ENCODE peak calls at places on chromosomes 6 and 20, in four cellular contexts. One of them, this sample, is unnamed.

GRCh38 chr6:3737831-3738210 is 13.7 kb downstream of the PXDC1 start:
- DNase-seq in cardiac fibroblast: no peak
- DNase-seq in endothelial cell of umbilical vein: no peak
- DNase-seq in pancreas: no peak
- DNase-seq in this sample: no peak

GRCh38 chr20:51541189-51542032 is 1.1 kb downstream of the NFATC2 start:
- DNase-seq in cardiac fibroblast: peak; percentile 73
- DNase-seq in endothelial cell of umbilical vein: peak; percentile 85
- DNase-seq in pancreas: peak; percentile 85
- DNase-seq in this sample: peak; percentile 52

GRCh38 chr20:36629719-36630340 is 16.2 kb downstream of the SLA2 start:
- DNase-seq in cardiac fibroblast: no peak
- DNase-seq in endothelial cell of umbilical vein: no peak
- DNase-seq in pancreas: no peak
- DNase-seq in this sample: no peak

GRCh38 chr20:8200220-8200619 is 68.2 kb downstream of the PLCB1 start:
- DNase-seq in cardiac fibroblast: no peak
- DNase-seq in endothelial cell of umbilical vein: no peak
- DNase-seq in pancreas: no peak
- DNase-seq in this sample: no peak

GRCh38 chr6:21381336-21381963 is 212.1 kb upstream of the SOX4 start:
- DNase-seq in cardiac fibroblast: no peak
- DNase-seq in endothelial cell of umbilical vein: no peak
- DNase-seq in pancreas: no peak
- DNase-seq in this sample: no peak

GRCh38 chr6:94862116-94862515 is 715.2 kb upstream of the MANEA start:
- DNase-seq in cardiac fibroblast: no peak
- DNase-seq in endothelial cell of umbilical vein: no peak
- DNase-seq in pancreas: no peak
- DNase-seq in this sample: no peak

GRCh38 chr6:53282741-53283140 is 66.0 kb downstream of the ELOVL5 start:
- DNase-seq in cardiac fibroblast: no peak
- DNase-seq in endothelial cell of umbilical vein: peak; percentile 50
- DNase-seq in pancreas: no peak
- DNase-seq in this sample: no peak

GRCh38 chr6:73803562-73804221 is 107.7 kb downstream of the CD109 start:
- DNase-seq in cardiac fibroblast: peak; percentile 90
- DNase-seq in endothelial cell of umbilical vein: peak; percentile 72
- DNase-seq in pancreas: peak; percentile 11
- DNase-seq in this sample: peak; percentile 86

GRCh38 chr6:43020847-43021246 is 576 bp upstream of the RRP36 start:
- DNase-seq in cardiac fibroblast: peak; percentile 24
- DNase-seq in endothelial cell of umbilical vein: no peak
- DNase-seq in pancreas: no peak
- DNase-seq in this sample: no peak

GRCh38 chr6:72084992-72085569 is 198.7 kb downstream of the RIMS1 start:
- DNase-seq in cardiac fibroblast: peak; percentile 29
- DNase-seq in endothelial cell of umbilical vein: peak; percentile 24
- DNase-seq in pancreas: no peak
- DNase-seq in this sample: peak; percentile 1

GRCh38 chr20:42686057-42686456 is 503.6 kb downstream of the PTPRT start:
- DNase-seq in cardiac fibroblast: no peak
- DNase-seq in endothelial cell of umbilical vein: no peak
- DNase-seq in pancreas: peak; percentile 81
- DNase-seq in this sample: no peak

GRCh38 chr6:46044876-46045617 is 29.4 kb upstream of the CLIC5 start:
- DNase-seq in cardiac fibroblast: peak; percentile 87
- DNase-seq in endothelial cell of umbilical vein: peak; percentile 96
- DNase-seq in pancreas: no peak
- DNase-seq in this sample: peak; percentile 59

GRCh38 chr6:137111296-137112066 is 62.0 kb downstream of the IL22RA2 start:
- DNase-seq in cardiac fibroblast: no peak
- DNase-seq in endothelial cell of umbilical vein: no peak
- DNase-seq in pancreas: no peak
- DNase-seq in this sample: no peak

GRCh38 chr20:13684566-13685222 is 46.0 kb upstream of the TASP1 start:
- DNase-seq in cardiac fibroblast: no peak
- DNase-seq in endothelial cell of umbilical vein: no peak
- DNase-seq in pancreas: no peak
- DNase-seq in this sample: peak; percentile 11

GRCh38 chr20:24060851-24061590 is 72.4 kb upstream of the GGTLC1 start:
- DNase-seq in cardiac fibroblast: no peak
- DNase-seq in endothelial cell of umbilical vein: no peak
- DNase-seq in pancreas: no peak
- DNase-seq in this sample: no peak

GRCh38 chr6:170253226-170253909 is 37.5 kb downstream of the DLL1 start:
- DNase-seq in cardiac fibroblast: no peak
- DNase-seq in endothelial cell of umbilical vein: no peak
- DNase-seq in pancreas: no peak
- DNase-seq in this sample: no peak

GRCh38 chr6:127969701-127970100 is 68.8 kb upstream of the THEMIS start:
- DNase-seq in cardiac fibroblast: no peak
- DNase-seq in endothelial cell of umbilical vein: no peak
- DNase-seq in pancreas: no peak
- DNase-seq in this sample: no peak

GRCh38 chr6:127968394-127968793 is 67.5 kb upstream of the THEMIS start:
- DNase-seq in cardiac fibroblast: no peak
- DNase-seq in endothelial cell of umbilical vein: no peak
- DNase-seq in pancreas: no peak
- DNase-seq in this sample: no peak

GRCh38 chr6:127972815-127973214 is 72.0 kb upstream of the THEMIS start:
- DNase-seq in cardiac fibroblast: no peak
- DNase-seq in endothelial cell of umbilical vein: no peak
- DNase-seq in pancreas: no peak
- DNase-seq in this sample: peak; percentile 8

GRCh38 chr6:127971386-127971785 is 70.5 kb upstream of the THEMIS start:
- DNase-seq in cardiac fibroblast: no peak
- DNase-seq in endothelial cell of umbilical vein: no peak
- DNase-seq in pancreas: no peak
- DNase-seq in this sample: no peak

GRCh38 chr6:127971945-127972391 is 71.1 kb upstream of the THEMIS start:
- DNase-seq in cardiac fibroblast: peak; percentile 21
- DNase-seq in endothelial cell of umbilical vein: peak; percentile 46
- DNase-seq in pancreas: no peak
- DNase-seq in this sample: peak; percentile 27
- H3K4me3 ChIP-seq in cardiac fibroblast: no peak overlapping the region
- H3K4me3 ChIP-seq in endothelial cell of umbilical vein: no peak overlapping the region
- H3K4me3 ChIP-seq in pancreas: no peak overlapping the region
- H3K4me3 ChIP-seq in this sample: no peak overlapping the region

DNA sequence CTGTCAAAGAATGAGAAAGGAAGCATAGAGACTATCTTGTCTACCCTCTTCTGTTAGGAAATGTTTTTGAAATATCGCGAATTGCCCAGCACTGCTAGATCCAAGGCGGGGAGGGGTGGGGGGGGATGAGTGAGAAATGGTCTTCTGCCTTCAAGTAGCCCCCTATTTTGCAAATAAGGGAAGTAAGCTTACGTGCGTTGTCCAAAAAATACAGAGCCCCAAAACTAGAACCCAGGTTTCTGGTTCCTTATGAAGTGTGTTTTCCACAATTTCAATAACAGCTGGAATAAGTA is 923 bp upstream of the ILRUN start:
- DNase-seq in cardiac fibroblast: no peak
- DNase-seq in endothelial cell of umbilical vein: no peak
- DNase-seq in pancreas: no peak
- DNase-seq in this sample: no peak
- H3K4me3 ChIP-seq in cardiac fibroblast: peak overlapping the region; percentile 52
- H3K4me3 ChIP-seq in endothelial cell of umbilical vein: no peak overlapping the region
- H3K4me3 ChIP-seq in pancreas: peak overlapping the region; percentile 92
- H3K4me3 ChIP-seq in this sample: peak overlapping the region; percentile 98

DNA sequence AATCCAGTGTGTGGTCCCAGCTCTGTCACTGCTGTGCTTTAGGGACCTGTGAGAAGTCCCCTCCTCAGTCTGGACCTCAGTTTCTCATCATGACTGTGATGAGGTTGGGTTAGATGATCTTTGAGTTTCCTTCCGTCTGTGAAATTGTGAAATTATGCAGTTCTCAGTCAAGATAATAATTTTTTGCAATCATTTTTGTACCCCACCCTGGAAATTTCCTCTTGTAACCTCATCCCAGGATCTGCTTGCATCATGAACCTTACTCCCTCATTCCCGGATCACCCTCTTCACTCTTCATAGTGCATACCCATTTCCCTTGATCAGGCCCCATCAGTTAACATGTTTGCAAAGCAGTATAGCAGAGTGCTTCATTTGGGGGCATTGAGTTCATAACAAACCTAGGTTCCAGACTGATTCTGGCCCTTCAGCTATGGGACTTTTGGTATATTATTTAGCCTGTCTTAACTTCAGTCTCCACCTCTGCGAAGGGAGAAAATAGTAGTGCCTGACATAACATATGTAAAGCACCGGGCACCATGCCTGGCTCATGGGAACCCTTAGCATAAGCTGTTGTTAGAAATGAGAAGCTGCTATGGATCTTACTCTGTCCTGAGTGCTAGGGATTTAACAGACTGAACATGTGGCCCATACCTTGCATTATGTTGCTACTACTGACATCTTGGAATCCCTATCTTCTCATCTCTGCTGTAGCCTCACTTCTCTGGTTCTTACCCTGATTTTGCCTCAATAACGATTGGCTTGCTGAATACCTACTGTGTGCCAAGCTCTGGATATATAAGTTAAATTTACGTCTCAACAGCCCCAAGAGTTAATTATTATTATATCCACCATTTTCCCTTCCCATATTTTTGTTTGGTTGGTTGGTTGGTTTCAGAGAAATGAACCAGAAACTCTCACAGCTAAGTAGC is 1.4 kb downstream of the ZNF76 start:
- DNase-seq in cardiac fibroblast: peak; percentile 18
- DNase-seq in endothelial cell of umbilical vein: no peak
- DNase-seq in pancreas: no peak
- DNase-seq in this sample: peak; percentile 36
- H3K4me3 ChIP-seq in cardiac fibroblast: no peak overlapping the region
- H3K4me3 ChIP-seq in endothelial cell of umbilical vein: peak overlapping the region; percentile 63
- H3K4me3 ChIP-seq in pancreas: peak overlapping the region; percentile 97
- H3K4me3 ChIP-seq in this sample: peak overlapping the region; percentile 70

DNA sequence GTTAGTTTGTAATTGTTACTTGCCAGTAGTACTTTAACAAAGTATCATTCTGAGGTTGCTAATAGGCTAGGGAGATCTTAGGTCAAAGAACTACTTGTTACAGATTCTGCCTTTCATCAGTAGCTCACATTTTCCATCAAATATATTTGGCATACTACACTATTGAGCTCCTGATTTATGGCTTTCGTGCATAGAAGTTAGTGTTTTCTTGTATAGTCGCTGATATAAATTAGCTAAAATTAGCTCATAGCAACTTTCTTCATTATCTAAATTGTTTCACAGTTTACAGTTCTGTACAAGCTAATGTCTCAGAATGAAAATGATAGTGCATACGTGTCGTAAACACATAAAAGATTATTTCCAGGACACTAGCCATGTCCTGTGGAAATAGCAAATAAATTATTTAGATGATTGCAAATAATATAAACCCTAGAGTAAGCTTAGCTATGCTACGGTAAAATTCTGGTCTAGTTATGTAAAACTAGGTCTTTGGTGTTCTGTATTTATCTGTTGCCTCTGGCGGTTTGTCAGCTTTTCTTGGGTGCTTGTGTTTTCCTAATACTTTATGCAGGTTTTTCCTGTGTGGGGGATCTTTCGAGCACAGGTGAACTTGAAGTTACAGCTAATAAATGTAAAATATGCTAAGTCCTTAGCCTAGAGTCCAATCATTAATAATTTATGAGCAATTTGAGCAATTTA is 15.1 kb downstream of the PDE7B start:
- DNase-seq in cardiac fibroblast: no peak
- DNase-seq in endothelial cell of umbilical vein: no peak
- DNase-seq in pancreas: no peak
- DNase-seq in this sample: no peak
- H3K4me3 ChIP-seq in cardiac fibroblast: no peak overlapping the region
- H3K4me3 ChIP-seq in endothelial cell of umbilical vein: no peak overlapping the region
- H3K4me3 ChIP-seq in pancreas: no peak overlapping the region
- H3K4me3 ChIP-seq in this sample: no peak overlapping the region

DNA sequence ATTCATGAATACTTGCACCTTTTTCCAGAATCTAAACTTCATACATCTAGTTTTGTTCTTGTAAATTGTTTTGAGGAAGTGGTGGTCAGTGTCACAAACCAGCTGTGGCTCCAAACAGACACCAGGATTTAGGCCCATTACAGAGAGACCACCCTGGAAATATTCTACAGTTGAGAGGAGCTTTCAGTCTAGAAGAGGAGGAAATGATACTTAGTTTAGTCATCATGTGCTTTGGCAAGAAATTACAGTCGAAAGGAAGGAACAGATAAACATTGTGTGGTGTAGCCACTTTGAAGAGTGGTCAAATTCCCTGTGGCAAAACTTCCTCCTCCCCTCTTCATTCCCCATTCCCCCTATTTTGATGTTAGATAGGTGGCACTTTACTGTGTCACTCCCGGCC is 15.7 kb downstream of the DCBLD1 start:
- DNase-seq in cardiac fibroblast: peak; percentile 69
- DNase-seq in endothelial cell of umbilical vein: peak; percentile 88
- DNase-seq in pancreas: no peak
- DNase-seq in this sample: peak; percentile 65
- H3K4me3 ChIP-seq in cardiac fibroblast: no peak overlapping the region
- H3K4me3 ChIP-seq in endothelial cell of umbilical vein: no peak overlapping the region
- H3K4me3 ChIP-seq in pancreas: no peak overlapping the region
- H3K4me3 ChIP-seq in this sample: no peak overlapping the region

GRCh38 chr6:27593200-27593818 is 120.4 kb upstream of the ZNF184 start:
- DNase-seq in cardiac fibroblast: no peak
- DNase-seq in endothelial cell of umbilical vein: no peak
- DNase-seq in pancreas: no peak
- DNase-seq in this sample: peak; percentile 17
- H3K4me3 ChIP-seq in cardiac fibroblast: no peak overlapping the region
- H3K4me3 ChIP-seq in endothelial cell of umbilical vein: no peak overlapping the region
- H3K4me3 ChIP-seq in pancreas: no peak overlapping the region
- H3K4me3 ChIP-seq in this sample: peak overlapping the region; percentile 52

DNA sequence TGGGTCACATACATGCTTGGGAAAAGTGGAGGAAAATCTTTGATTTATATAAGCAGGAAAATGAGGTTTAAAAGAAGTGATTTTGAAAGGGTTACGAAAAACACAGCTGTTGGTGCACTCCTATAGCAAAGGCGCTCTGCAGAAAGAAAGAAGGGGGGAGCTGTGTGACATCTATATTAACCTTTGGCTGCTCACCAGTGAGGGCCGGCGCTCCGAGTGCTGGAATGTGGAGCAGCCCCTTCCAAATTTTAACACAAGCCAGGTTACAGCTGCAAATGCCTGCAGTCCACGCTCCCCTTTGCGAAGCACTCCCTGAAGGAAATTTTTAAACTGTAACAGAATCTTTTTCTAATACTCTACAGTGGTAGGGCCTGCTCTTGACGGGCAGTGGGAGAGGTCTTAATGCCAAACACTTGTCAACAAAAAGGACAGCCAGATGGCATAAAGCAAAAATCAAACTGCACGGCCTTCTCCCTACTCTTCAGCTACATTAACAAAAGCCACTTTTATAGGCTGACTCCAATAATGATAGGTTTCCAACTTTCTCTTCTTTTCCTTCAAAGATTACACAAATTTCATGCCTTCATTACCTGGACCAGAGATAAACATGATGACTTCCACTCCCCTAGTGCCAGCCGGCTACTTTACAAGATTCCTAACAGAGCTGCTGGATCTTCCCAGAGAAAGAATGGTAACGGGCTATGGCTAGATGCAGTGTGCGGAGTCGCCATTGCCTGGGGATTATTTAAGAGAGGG is 4.8 kb downstream of the BMP7 start:
- DNase-seq in cardiac fibroblast: no peak
- DNase-seq in endothelial cell of umbilical vein: no peak
- DNase-seq in pancreas: no peak
- DNase-seq in this sample: no peak
- H3K4me3 ChIP-seq in cardiac fibroblast: no peak overlapping the region
- H3K4me3 ChIP-seq in endothelial cell of umbilical vein: no peak overlapping the region
- H3K4me3 ChIP-seq in pancreas: no peak overlapping the region
- H3K4me3 ChIP-seq in this sample: no peak overlapping the region

GRCh38 chr6:118249680-118250079 is 298.4 kb upstream of the PLN start:
- DNase-seq in cardiac fibroblast: no peak
- DNase-seq in endothelial cell of umbilical vein: peak; percentile 18
- DNase-seq in pancreas: no peak
- DNase-seq in this sample: no peak
- H3K4me3 ChIP-seq in cardiac fibroblast: no peak overlapping the region
- H3K4me3 ChIP-seq in endothelial cell of umbilical vein: no peak overlapping the region
- H3K4me3 ChIP-seq in pancreas: no peak overlapping the region
- H3K4me3 ChIP-seq in this sample: no peak overlapping the region